ENCODE peak calls at places on chromosomes 1 and 21, in nine cellular contexts. I is LoVo; T is astrocyte of the cerebellum; Q is NCI-H1092; Y is H9; D is stimulated activated CD8-positive, alpha-beta memory T cell treated with anti-CD3 and anti-CD28 coated beads, Interleukin-15, amount 100 ng/mL, for 1 hour; S is stomach; M is caudate nucleus; E is mesendoderm. G is an unnamed sample.
A peak's percentile ranks its signal among the peaks of the same experiment; 100 is the strongest.

GRCh38 chr1:4380564-4381168 is 273.7 kb upstream of the AJAP1 start:
- DNase-seq in I (peak; percentile 9), T (peak; percentile 11), Q (no peak), Y (no peak), D (no peak), S (no peak), M (no peak), E (no peak), G (no peak)

GRCh38 chr1:95703046-95703445 is 469.0 kb downstream of the RWDD3 start:
- DNase-seq in I (no peak), T (no peak), Q (no peak), Y (no peak), D (no peak), S (no peak), M (no peak), E (no peak), G (no peak)

GRCh38 chr1:225548140-225548857 is 104.6 kb downstream of the ENAH start:
- DNase-seq in I (no peak), T (no peak), Q (no peak), Y (no peak), D (no peak), S (no peak), M (no peak), E (no peak), G (no peak)

GRCh38 chr21:23455676-23456075 is 2151.6 kb downstream of the MRPL39 start:
- DNase-seq in I (no peak), T (no peak), Q (no peak), Y (no peak), D (no peak), S (no peak), M (no peak), E (no peak), G (no peak)

GRCh38 chr1:52634111-52634510 is 1.1 kb downstream of the SHISAL2A start:
- DNase-seq in I (no peak), T (no peak), Q (no peak), Y (no peak), D (no peak), S (no peak), M (no peak), E (no peak), G (no peak)

GRCh38 chr1:162177126-162177525 is 107.6 kb downstream of the NOS1AP start:
- DNase-seq in I (no peak), T (no peak), Q (no peak), Y (no peak), D (no peak), S (no peak), M (no peak), E (no peak), G (no peak)

GRCh38 chr1:53592521-53592982 is 133.4 kb downstream of the DMRTB1 start:
- DNase-seq in I (no peak), T (peak; percentile 76), Q (no peak), Y (peak; percentile 72), D (no peak), S (peak; percentile 75), M (no peak), E (peak; percentile 62), G (peak; percentile 58)

GRCh38 chr1:11061652-11062365 is 2.0 kb upstream of the SRM start:
- DNase-seq in I (no peak), T (no peak), Q (no peak), Y (no peak), D (no peak), S (no peak), M (no peak), E (peak; percentile 18), G (no peak)

GRCh38 chr1:154768456-154769125 is 101.5 kb downstream of the KCNN3 start:
- DNase-seq in I (no peak), T (no peak), Q (no peak), Y (no peak), D (no peak), S (peak; percentile 14), M (no peak), E (no peak), G (no peak)

GRCh38 chr1:20179369-20180172 is 6.3 kb upstream of the UBXN10 start:
- DNase-seq in I (no peak), T (no peak), Q (no peak), Y (no peak), D (no peak), S (no peak), M (no peak), E (no peak), G (no peak)

GRCh38 chr1:165631403-165632151 is 543 bp downstream of the MGST3 start:
- DNase-seq in I (peak; percentile 76), T (peak; percentile 57), Q (no peak), Y (peak; percentile 54), D (peak; percentile 14), S (peak; percentile 58), M (peak; percentile 12), E (peak; percentile 78), G (peak; percentile 47)

GRCh38 chr1:75908717-75909152 is 23.5 kb downstream of the ASB17 start:
- DNase-seq in I (peak; percentile 34), T (peak; percentile 38), Q (no peak), Y (peak; percentile 52), D (no peak), S (no peak), M (no peak), E (peak; percentile 79), G (peak; percentile 82)

GRCh38 chr1:191671236-191671635 is 487.0 kb upstream of the RGS18 start:
- DNase-seq in I (no peak), T (no peak), Q (no peak), Y (no peak), D (no peak), S (no peak), M (no peak), E (no peak), G (no peak)

GRCh38 chr1:168972887-168973286 is 133.6 kb upstream of the ATP1B1 start:
- DNase-seq in I (no peak), T (peak; percentile 34), Q (peak; percentile 78), Y (no peak), D (no peak), S (peak; percentile 73), M (no peak), E (no peak), G (no peak)

GRCh38 chr1:21706151-21706835 is 37.1 kb upstream of the RAP1GAP start:
- DNase-seq in I (no peak), T (no peak), Q (no peak), Y (peak; percentile 63), D (no peak), S (no peak), M (peak; percentile 45), E (peak; percentile 79), G (peak; percentile 75)

GRCh38 chr1:204191481-204191880 is 4.8 kb downstream of the KISS1 start:
- DNase-seq in I (no peak), T (no peak), Q (peak; percentile 75), Y (no peak), D (no peak), S (peak; percentile 55), M (peak; percentile 11), E (no peak), G (no peak)

GRCh38 chr1:22563671-22564612 is 653 bp downstream of the EPHA8 start:
- DNase-seq in I (no peak), T (no peak), Q (no peak), Y (no peak), D (no peak), S (no peak), M (no peak), E (no peak), G (peak; percentile 35)

GRCh38 chr1:227253065-227253464 is 65.2 kb downstream of the CDC42BPA start:
- DNase-seq in I (no peak), T (no peak), Q (no peak), Y (no peak), D (no peak), S (no peak), M (no peak), E (no peak), G (no peak)

GRCh38 chr1:143698016-143698415 is 273.8 kb downstream of the FAM72C start:
- DNase-seq in I (peak; percentile 38), T (no peak), Q (no peak), Y (no peak), D (no peak), S (peak; percentile 36), M (no peak), E (peak; percentile 64), G (peak; percentile 71)

GRCh38 chr1:201645956-201646355 is 107.0 kb downstream of the NAV1 start:
- DNase-seq in I (no peak), T (no peak), Q (no peak), Y (no peak), D (no peak), S (no peak), M (no peak), E (no peak), G (no peak)

GRCh38 chr1:179545316-179545715 is 30.4 kb downstream of the NPHS2 start:
- DNase-seq in I (no peak), T (no peak), Q (no peak), Y (no peak), D (no peak), S (no peak), M (no peak), E (no peak), G (no peak)

GRCh38 chr1:115685029-115685705 is 43.4 kb downstream of the VANGL1 start:
- DNase-seq in I (no peak), T (no peak), Q (no peak), Y (no peak), D (no peak), S (no peak), M (no peak), E (peak; percentile 61), G (no peak)

GRCh38 chr1:227357229-227358078 is 39.2 kb upstream of the CDC42BPA start:
- DNase-seq in I (peak; percentile 83), T (peak; percentile 28), Q (no peak), Y (peak; percentile 82), D (no peak), S (peak; percentile 65), M (no peak), E (peak; percentile 93), G (peak; percentile 38)

GRCh38 chr1:94104776-94105462 is 16.0 kb downstream of the ABCA4 start:
- DNase-seq in I (no peak), T (no peak), Q (no peak), Y (no peak), D (no peak), S (no peak), M (no peak), E (no peak), G (no peak)

GRCh38 chr1:111648826-111649225 is 29.2 kb downstream of the RAP1A start:
- DNase-seq in I (no peak), T (no peak), Q (no peak), Y (no peak), D (no peak), S (no peak), M (no peak), E (no peak), G (no peak)

GRCh38 chr21:42757826-42758655 is 104.6 kb downstream of the PDE9A start:
- DNase-seq in I (no peak), T (no peak), Q (no peak), Y (no peak), D (no peak), S (no peak), M (no peak), E (no peak), G (no peak)

GRCh38 chr1:181777812-181778211 is 283.7 kb downstream of the ZNF648 start:
- DNase-seq in I (no peak), T (no peak), Q (no peak), Y (no peak), D (no peak), S (no peak), M (no peak), E (no peak), G (no peak)

GRCh38 chr1:182955596-182956588 is 2.9 kb upstream of the SHCBP1L start:
- DNase-seq in I (peak; percentile 35), T (peak; percentile 54), Q (no peak), Y (no peak), D (no peak), S (no peak), M (no peak), E (no peak), G (no peak)

GRCh38 chr1:112718691-112719418 is 3.7 kb upstream of the PPM1J start:
- DNase-seq in I (peak; percentile 81), T (no peak), Q (peak; percentile 40), Y (peak; percentile 77), D (peak; percentile 52), S (peak; percentile 83), M (peak; percentile 58), E (peak; percentile 61), G (peak; percentile 88)

GRCh38 chr1:3681898-3682806 is 29.8 kb downstream of the TP73 start:
- DNase-seq in I (no peak), T (no peak), Q (no peak), Y (no peak), D (no peak), S (no peak), M (no peak), E (no peak), G (no peak)

GRCh38 chr1:206589206-206589605 is 23.1 kb downstream of the EIF2D start:
- DNase-seq in I (no peak), T (peak; percentile 60), Q (no peak), Y (no peak), D (no peak), S (no peak), M (no peak), E (no peak), G (no peak)

G was measured in GM23338.